ENCODE peak calls at places on chromosomes 6 and 20, in six cellular contexts. V is stomach, R is ovary, B is transverse colon, I is upper lobe of left lung, Y is HepG2. X is an unnamed sample. For H3K4me1, the result is how much of the 10 kb centered on the place peaks cover.

GRCh38 chr6:109892451-109893435 is 85.4 kb upstream of the GPR6 start:
- DNase-seq in B (peak), R (no peak), I (peak), Y (no peak), V (peak), X (no peak)

GRCh38 chr6:28945360-28945759 is 21.6 kb upstream of the TRIM27 start:
- DNase-seq in I (no peak), Y (no peak), V (no peak), R (no peak), B (no peak), X (no peak)

GRCh38 chr6:44222987-44223470 is 366 bp upstream of the SLC29A1 start:
- DNase-seq in V (no peak), R (peak), B (no peak), Y (no peak), I (no peak), X (peak)

GRCh38 chr6:147238164-147238563 is 33.9 kb downstream of the STXBP5 start:
- DNase-seq in R (no peak), B (no peak), V (no peak), Y (no peak), I (no peak), X (no peak)

GRCh38 chr6:3088446-3088845 is 20.2 kb downstream of the RIPK1 start:
- DNase-seq in B (no peak), I (no peak), R (no peak), Y (no peak), V (no peak), X (no peak)

GRCh38 chr6:32972353-32973143 is 4.2 kb downstream of the BRD2 start:
- DNase-seq in I (peak), B (peak), Y (no peak), R (no peak), V (no peak), X (peak)

GRCh38 chr20:5211803-5212714 is 85.3 kb downstream of the CDS2 start:
- DNase-seq in Y (peak), I (no peak), V (no peak), R (no peak), B (no peak), X (no peak)

GRCh38 chr6:143570147-143570853 is 58.8 kb upstream of the FUCA2 start:
- DNase-seq in I (no peak), B (no peak), V (no peak), Y (no peak), R (no peak), X (no peak)

GRCh38 chr6:6820688-6821238 is 232.2 kb downstream of the LY86 start:
- DNase-seq in B (peak), Y (no peak), I (no peak), R (no peak), V (peak), X (no peak)

GRCh38 chr20:57480444-57481152 is 44.3 kb downstream of the CTCFL start:
- DNase-seq in B (no peak), I (no peak), Y (no peak), R (no peak), V (no peak), X (peak)

GRCh38 chr20:58133020-58133419 is 95.4 kb downstream of the ANKRD60 start:
- DNase-seq in Y (no peak), B (no peak), V (no peak), I (no peak), R (no peak), X (no peak)

GRCh38 chr20:59042151-59042795 is at the start of gene PRELID3B:
- DNase-seq in I (no peak), B (peak), Y (peak), V (no peak), R (no peak), X (peak)

GRCh38 chr6:87382861-87383260 is 24.9 kb upstream of the CFAP206 start:
- DNase-seq in Y (no peak), I (no peak), R (no peak), B (no peak), V (no peak), X (no peak)

GRCh38 chr6:80642452-80642851 is 536.0 kb downstream of the BCKDHB start:
- DNase-seq in V (no peak), I (no peak), Y (no peak), B (no peak), R (no peak), X (no peak)

GRCh38 chr6:31861919-31862343 is 690 bp downstream of the NEU1 start:
- DNase-seq in V (no peak), B (no peak), I (no peak), R (no peak), Y (no peak), X (no peak)

GRCh38 chr20:25057234-25058050 is 497 bp downstream of the ACSS1 start:
- DNase-seq in I (peak), R (peak), V (peak), Y (no peak), B (peak), X (peak)

GRCh38 chr6:142944126-142945066 is 580 bp downstream of the HIVEP2 start:
- DNase-seq in R (peak), B (peak), I (peak), Y (peak), V (peak), X (peak)

GRCh38 chr6:130453230-130453629 is 87.4 kb downstream of the TMEM200A start:
- DNase-seq in B (no peak), I (no peak), Y (no peak), V (no peak), R (no peak), X (no peak)

GRCh38 chr6:111975501-111975900 is 78.4 kb upstream of the CCN6 start:
- DNase-seq in Y (no peak), V (no peak), R (no peak), I (no peak), B (no peak), X (no peak)

GRCh38 chr20:48751871-48752270 is 75.9 kb downstream of the PREX1 start:
- DNase-seq in R (no peak), Y (no peak), I (no peak), B (no peak), V (no peak), X (no peak)

GRCh38 chr20:49795125-49795424 is 17.6 kb upstream of the SLC9A8 start:
- DNase-seq in V (no peak), I (no peak), Y (no peak), B (no peak), R (no peak), X (no peak)

GRCh38 chr6:157518399-157519250 is 137.6 kb downstream of the ZDHHC14 start:
- DNase-seq in V (no peak), Y (no peak), B (no peak), I (no peak), R (peak), X (no peak)

GRCh38 chr20:41171736-41172295 is 34.5 kb downstream of the PLCG1 start:
- DNase-seq in V (peak), I (peak), B (peak), Y (no peak), R (peak), X (no peak)

GRCh38 chr20:10501377-10501776 is 66.3 kb downstream of the SLX4IP start:
- DNase-seq in B (no peak), Y (no peak), V (no peak), R (no peak), I (peak), X (peak)

GRCh38 chr6:44672838-44673237 is 285.3 kb downstream of the CDC5L start:
- DNase-seq in R (no peak), Y (no peak), I (no peak), V (no peak), B (no peak), X (no peak)

GRCh38 chr6:144158133-144158532 is 7.8 kb downstream of the STX11 start:
- DNase-seq in V (no peak), Y (no peak), R (peak), I (no peak), B (no peak), X (no peak)

GRCh38 chr6:2378891-2379652 is 133.7 kb upstream of the GMDS start:
- DNase-seq in V (no peak), R (no peak), I (no peak), Y (no peak), B (no peak), X (no peak)

GRCh38 chr6:37253608-37254007 is 4.0 kb upstream of the TBC1D22B start:
- DNase-seq in R (no peak), Y (no peak), I (no peak), V (no peak), B (no peak), X (no peak)

GRCh38 chr6:26025047-26025893 is 62.0 kb upstream of the HFE start:
- DNase-seq in I (peak), Y (peak), V (no peak), R (no peak), B (no peak), X (peak)

GRCh38 chr6:44661221-44661609 is 273.7 kb downstream of the CDC5L start:
- DNase-seq in Y (peak), B (no peak), R (no peak), I (no peak), V (no peak), X (no peak)

GRCh38 chr20:35108921-35109320 is 16.3 kb upstream of the TRPC4AP start:
- DNase-seq in R (no peak), Y (no peak), I (no peak), B (no peak), V (no peak), X (no peak)

GRCh38 chr20:17023811-17024210 is 203.0 kb upstream of the PCSK2 start:
- DNase-seq in V (no peak), R (no peak), Y (no peak), B (no peak), I (peak), X (no peak)

GRCh38 chr6:170307080-170307545 is 555 bp downstream of the FAM120B start:
- DNase-seq in R (no peak), V (no peak), Y (no peak), B (no peak), I (no peak), X (no peak)

GRCh38 chr6:170305772-170306323 is 710 bp upstream of the FAM120B start:
- DNase-seq in R (no peak), V (no peak), Y (no peak), B (no peak), I (no peak), X (no peak)

GRCh38 chr6:170308761-170309160 is 2.2 kb downstream of the FAM120B start:
- DNase-seq in B (no peak), Y (no peak), R (no peak), I (no peak), V (no peak), X (no peak)

GRCh38 chr6:170311696-170312095 is 5.1 kb downstream of the FAM120B start:
- DNase-seq in R (no peak), I (no peak), Y (no peak), V (no peak), B (no peak), X (no peak)

DNA sequence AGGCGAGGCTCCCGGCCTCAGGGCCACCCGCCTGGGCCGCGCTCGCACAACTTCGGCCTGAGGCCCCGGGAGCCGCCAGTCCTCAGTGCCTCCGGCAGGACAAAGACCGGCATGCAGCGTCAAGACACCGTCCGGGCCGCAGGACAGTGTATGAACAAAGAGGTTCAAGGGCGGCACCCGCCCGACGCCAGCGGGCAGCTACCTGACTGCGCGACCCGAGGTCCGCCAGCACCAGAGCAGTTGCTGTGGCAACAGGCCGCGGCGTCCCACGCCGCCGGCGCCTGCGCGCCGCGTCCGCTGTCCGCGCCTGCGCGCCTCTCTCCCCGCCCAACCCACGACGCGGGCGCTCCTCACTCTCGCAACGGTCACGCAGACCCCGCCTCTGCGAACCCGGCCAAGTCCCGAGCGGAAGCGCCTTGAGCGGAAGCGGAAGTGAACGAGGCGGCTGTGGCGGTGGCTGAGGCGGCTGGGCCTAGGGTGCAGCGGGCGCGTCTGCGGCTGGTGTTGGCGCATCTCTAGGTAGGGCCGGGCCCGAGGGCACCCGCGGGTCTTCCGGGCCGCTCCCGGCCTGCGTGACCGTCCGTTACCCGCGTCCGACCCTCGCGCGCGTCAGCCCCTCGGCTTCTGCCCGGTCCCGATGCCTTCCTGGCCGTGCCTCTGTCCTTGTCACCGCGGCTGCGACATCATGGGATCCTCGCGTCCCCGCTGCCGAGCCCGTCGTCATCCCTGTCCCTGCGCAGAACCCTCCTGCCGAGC is at the start of gene FAM120B:
- DNase-seq in B (peak), I (peak), V (peak), Y (peak), R (peak), X (peak)
- H3K4me1 ChIP-seq in B (under half), I (under half), V (half or more), Y (under half), R (under half), X (under half)

GRCh38 chr20:22578221-22579118 is 5.9 kb downstream of the FOXA2 start:
- DNase-seq in B (peak), V (peak), Y (peak), I (no peak), R (no peak), X (no peak)
- TF ChIP-seq POLR2A in B (no peak), V (no peak), Y (peak), I (peak), R (no peak), X (no peak)

DNA sequence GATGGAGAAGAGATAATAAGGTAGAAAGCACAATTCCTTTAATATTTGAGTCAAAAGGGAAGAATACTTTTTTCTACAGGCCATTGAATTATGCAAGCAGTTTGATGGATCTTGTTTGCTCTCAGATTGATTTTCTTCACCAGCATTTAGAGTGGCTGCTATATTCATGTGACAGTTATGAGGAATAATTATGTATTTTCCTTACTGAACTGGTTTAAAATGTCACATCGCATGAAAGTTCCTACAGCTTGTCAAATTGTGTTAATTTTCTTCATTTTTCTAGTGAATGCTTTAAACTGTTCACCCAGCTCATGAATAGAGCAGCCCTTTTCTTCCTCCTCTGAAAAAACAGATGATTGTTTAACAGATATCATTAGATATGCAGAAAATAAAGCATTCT is 37.4 kb upstream of the TPD52L1 start:
- DNase-seq in V (no peak), B (no peak), I (no peak), Y (no peak), R (no peak), X (no peak)
- TF ChIP-seq EP300 in V (no peak), B (no peak), I (no peak), Y (no peak), R (no peak), X (no peak)

GRCh38 chr20:63896136-63896890 is 1.4 kb downstream of the DNAJC5 start:
- DNase-seq in R (peak), B (peak), Y (peak), I (peak), V (peak), X (no peak)
- H3K4me1 ChIP-seq in R (under half), B (under half), Y (half or more), I (under half), V (half or more), X (under half)

DNA sequence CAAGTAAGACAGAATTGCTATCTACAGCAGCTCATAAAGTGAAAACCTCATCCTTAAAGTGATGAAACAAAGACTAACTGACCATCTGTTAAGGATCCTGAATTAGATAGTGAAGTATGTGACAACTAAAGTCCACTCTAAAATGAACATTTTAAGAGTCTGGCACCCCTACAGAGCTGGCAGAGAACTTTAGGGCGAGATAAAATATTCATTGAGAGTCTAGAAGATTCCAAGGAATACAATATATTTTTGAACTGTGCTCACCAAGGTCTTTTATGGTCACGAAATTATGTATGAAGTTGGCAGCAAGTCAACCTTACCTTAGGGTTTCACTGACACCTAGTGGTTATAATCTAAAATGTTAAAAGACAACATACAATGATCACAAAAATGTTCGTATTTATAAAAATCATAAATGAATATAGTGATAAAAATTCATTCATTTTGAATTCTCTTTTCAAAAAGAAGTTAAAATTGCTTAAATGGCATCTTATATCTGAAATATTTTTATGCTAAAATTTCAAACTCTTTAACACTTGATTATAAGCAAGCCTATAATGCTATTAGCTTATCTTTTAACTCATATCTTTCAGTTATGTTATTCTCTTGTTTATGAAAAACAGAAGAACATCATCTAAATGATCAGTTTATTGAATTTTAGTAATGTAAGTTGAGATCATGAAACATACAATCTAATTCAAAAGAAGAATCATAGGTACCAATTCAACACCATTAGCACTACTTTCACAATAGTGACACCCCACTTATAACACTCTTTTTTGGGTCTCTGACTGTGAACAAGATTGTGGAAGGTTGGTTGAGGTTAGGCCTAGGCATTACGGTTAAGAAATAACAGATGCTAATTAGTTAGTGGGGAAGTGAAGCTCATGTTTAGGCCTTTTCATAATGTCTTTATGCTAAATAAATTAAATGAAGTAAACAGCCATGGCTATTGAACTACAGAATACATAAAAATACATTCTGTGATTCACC is 27.5 kb downstream of the RSPH3 start:
- DNase-seq in B (no peak), Y (peak), R (no peak), I (no peak), V (no peak), X (no peak)
- TF ChIP-seq POLR2A in B (no peak), Y (no peak), R (no peak), I (no peak), V (no peak), X (no peak)

DNA sequence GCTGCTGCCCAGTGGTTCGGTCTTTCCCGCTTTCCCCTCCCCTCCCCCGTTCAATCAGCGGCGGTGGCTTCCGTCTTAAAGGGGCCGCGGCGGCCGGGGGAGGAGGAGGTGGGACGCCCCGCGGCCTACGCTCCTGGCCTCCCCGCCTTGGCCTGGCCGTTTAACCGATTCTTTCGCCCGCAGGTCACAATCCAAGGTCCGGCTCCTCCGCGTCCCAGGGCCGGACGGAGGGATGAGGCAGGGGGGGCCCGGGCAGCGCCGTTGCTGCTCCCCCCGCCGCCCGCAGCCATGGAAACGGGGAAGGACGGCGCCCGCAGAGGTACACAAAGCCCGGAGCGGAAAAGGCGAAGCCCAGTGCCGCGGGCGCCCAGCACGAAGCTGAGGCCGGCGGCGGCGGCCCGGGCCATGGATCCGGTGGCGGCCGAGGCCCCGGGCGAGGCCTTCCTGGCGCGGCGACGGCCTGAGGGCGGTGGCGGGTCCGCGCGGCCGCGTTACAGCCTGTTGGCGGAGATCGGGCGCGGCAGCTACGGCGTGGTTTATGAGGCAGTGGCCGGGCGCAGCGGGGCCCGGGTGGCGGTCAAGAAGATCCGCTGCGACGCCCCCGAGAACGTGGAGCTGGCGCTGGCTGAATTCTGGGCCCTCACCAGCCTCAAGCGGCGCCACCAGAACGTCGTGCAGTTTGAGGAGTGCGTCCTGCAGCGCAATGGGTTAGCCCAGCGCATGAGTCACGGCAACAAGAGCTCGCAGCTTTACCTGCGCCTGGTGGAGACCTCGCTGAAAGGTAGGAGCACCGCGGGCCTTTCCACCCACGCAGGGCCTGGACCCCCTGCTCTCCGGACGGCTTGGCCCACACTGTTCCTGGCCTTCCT is 1.2 kb downstream of the STK35 start:
- DNase-seq in B (peak), I (peak), V (peak), Y (peak), R (peak), X (peak)
- TF ChIP-seq EP300 in B (no peak), I (no peak), V (no peak), Y (no peak), R (peak), X (peak)

DNA sequence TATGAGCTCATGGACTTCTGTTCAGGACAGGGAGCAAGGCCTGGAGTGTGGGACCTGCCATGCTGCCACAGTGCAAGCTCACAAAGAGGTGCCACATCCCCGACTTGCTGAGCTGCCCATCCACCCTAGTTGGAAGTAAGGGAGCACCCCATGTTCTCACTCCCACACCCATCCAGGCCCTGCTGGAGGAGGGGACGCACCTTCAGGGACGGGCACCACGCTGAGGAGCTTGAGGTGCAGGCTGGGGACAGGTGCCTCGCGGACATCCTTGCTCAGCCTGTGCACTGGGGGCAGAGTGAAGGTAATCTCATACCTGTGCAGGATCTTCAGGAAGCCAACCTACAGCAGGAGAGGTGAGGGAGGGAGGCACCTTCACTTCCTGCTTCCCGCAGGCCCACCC is 12.3 kb downstream of the ADISSP start:
- DNase-seq in B (no peak), I (no peak), R (no peak), V (no peak), Y (no peak), X (peak)
- H3K4me1 ChIP-seq in B (under half), I (under half), R (under half), V (under half), Y (under half), X (under half)

X was measured in sigmoid colon.